ENCODE peak calls at places on chromosomes 16 and 17, in five cellular contexts. F is SK-N-SH, O is H1, Z is K562, I is GM12878. G is an unnamed sample.

GRCh38 chr17:57121308-57122042 is 36.4 kb downstream of the AKAP1 start:
- DNase-seq in Z (peak), O (no peak), F (peak), I (no peak), G (no peak)

GRCh38 chr17:68036304-68037147 is 991 bp downstream of the KPNA2 start:
- DNase-seq in O (no peak), Z (no peak), I (no peak), F (no peak), G (no peak)

GRCh38 chr16:68993885-68994284 is 111.6 kb upstream of the HAS3 start:
- DNase-seq in F (no peak), I (no peak), Z (no peak), O (no peak), G (no peak)

GRCh38 chr17:12596961-12597360 is 68.7 kb upstream of the MYOCD start:
- DNase-seq in F (no peak), Z (no peak), O (no peak), I (no peak), G (no peak)

GRCh38 chr17:46742539-46743270 is 75.8 kb downstream of the WNT3 start:
- DNase-seq in F (no peak), O (no peak), Z (peak), I (no peak), G (no peak)

GRCh38 chr17:73585583-73585982 is 58.7 kb downstream of the SDK2 start:
- DNase-seq in I (no peak), O (no peak), F (no peak), Z (no peak), G (no peak)

GRCh38 chr16:23401142-23401541 is 51.8 kb downstream of the COG7 start:
- DNase-seq in Z (no peak), O (no peak), F (no peak), I (no peak), G (no peak)

GRCh38 chr17:81527591-81528383 is at the start of gene FSCN2:
- DNase-seq in I (no peak), O (no peak), Z (no peak), F (no peak), G (no peak)

GRCh38 chr17:49454050-49454449 is 39.4 kb upstream of the PHB1 start:
- DNase-seq in F (no peak), O (no peak), I (no peak), Z (no peak), G (no peak)

GRCh38 chr16:54180421-54181359 is 105.9 kb downstream of the IRX3 start:
- DNase-seq in O (no peak), Z (no peak), I (no peak), F (no peak), G (no peak)

GRCh38 chr16:80466024-80466986 is 74.5 kb upstream of the DYNLRB2 start:
- DNase-seq in Z (peak), F (peak), I (peak), O (peak), G (peak)

GRCh38 chr17:20009302-20010098 is at the start of gene SPECC1:
- DNase-seq in Z (peak), F (peak), I (no peak), O (peak), G (peak)

GRCh38 chr16:12500771-12501170 is 302.9 kb downstream of the CPPED1 start:
- DNase-seq in Z (no peak), I (no peak), F (no peak), O (no peak), G (no peak)

GRCh38 chr17:18015603-18016002 is 23.4 kb downstream of the ATPAF2 start:
- DNase-seq in O (no peak), Z (no peak), F (no peak), I (no peak), G (no peak)

GRCh38 chr17:4565209-4566141 is 5.1 kb upstream of the GGT6 start:
- DNase-seq in F (peak), O (no peak), I (no peak), Z (peak), G (no peak)

GRCh38 chr16:69563605-69564580 is 1.9 kb upstream of the NFAT5 start:
- DNase-seq in I (peak), F (no peak), Z (no peak), O (no peak), G (no peak)

GRCh38 chr17:19263621-19264010 is 26.4 kb downstream of the EPN2 start:
- DNase-seq in Z (no peak), F (no peak), O (no peak), I (no peak), G (no peak)

GRCh38 chr16:72162105-72162680 is 9.8 kb downstream of the PMFBP1 start:
- DNase-seq in Z (no peak), F (no peak), O (no peak), I (no peak), G (no peak)

GRCh38 chr17:79650861-79651260 is 40.0 kb upstream of the RBFOX3 start:
- DNase-seq in O (no peak), I (no peak), F (peak), Z (no peak), G (no peak)

GRCh38 chr17:69757794-69758430 is 317.1 kb upstream of the KCNJ16 start:
- DNase-seq in O (no peak), I (no peak), F (no peak), Z (no peak), G (no peak)

GRCh38 chr17:80509311-80509710 is 32.9 kb upstream of the NPTX1 start:
- DNase-seq in I (no peak), Z (no peak), O (no peak), F (no peak), G (no peak)

GRCh38 chr16:1413684-1414531 is 596 bp downstream of the UNKL start:
- DNase-seq in F (peak), Z (peak), I (peak), O (peak), G (peak)

GRCh38 chr16:2404099-2404498 is 25.1 kb upstream of the CCNF start:
- DNase-seq in Z (no peak), O (no peak), I (no peak), F (no peak), G (no peak)

GRCh38 chr17:77045441-77046041 is 95.2 kb upstream of the SEC14L1 start:
- DNase-seq in Z (no peak), O (no peak), F (no peak), I (no peak), G (no peak)
- TF ChIP-seq TAF1 in Z (no peak), O (no peak), F (no peak), I (no peak), G (no peak)

GRCh38 chr16:8958344-8958808 is 5.3 kb downstream of the USP7 start:
- DNase-seq in O (no peak), F (peak), Z (no peak), I (no peak), G (no peak)
- TF ChIP-seq TAF1 in O (no peak), F (no peak), Z (no peak), I (no peak), G (no peak)

GRCh38 chr17:39194985-39195524 is 2.4 kb downstream of the CACNB1 start:
- DNase-seq in Z (no peak), I (no peak), F (no peak), O (no peak), G (no peak)

GRCh38 chr17:39194089-39194984 is 3.1 kb downstream of the CACNB1 start:
- DNase-seq in O (no peak), F (peak), I (no peak), Z (peak), G (no peak)

GRCh38 chr17:39192901-39193300 is 4.6 kb downstream of the CACNB1 start:
- DNase-seq in I (no peak), Z (no peak), F (no peak), O (no peak), G (no peak)

GRCh38 chr17:39191750-39192510 is 5.5 kb downstream of the CACNB1 start:
- DNase-seq in Z (no peak), I (no peak), O (no peak), F (no peak), G (no peak)

DNA sequence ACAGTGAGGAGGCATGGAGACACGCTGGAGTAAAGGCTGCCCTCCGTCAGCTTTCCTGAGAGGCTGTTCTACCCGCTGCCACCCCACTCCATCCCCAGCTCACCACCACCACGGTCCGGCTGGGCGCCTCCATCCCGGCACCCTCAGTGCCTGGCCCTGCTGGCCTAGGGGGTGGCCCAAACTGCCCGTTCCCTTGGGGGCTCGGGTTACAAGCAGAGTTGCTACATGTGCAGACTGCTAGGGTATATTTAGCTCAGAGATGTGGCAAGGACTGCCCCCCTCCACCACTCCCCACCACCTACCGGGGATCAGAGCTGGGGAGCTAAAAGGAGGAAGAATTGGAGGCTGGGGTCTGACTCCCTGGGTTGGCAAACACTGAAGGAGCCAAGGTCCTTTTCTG is 4.1 kb downstream of the CACNB1 start:
- DNase-seq in Z (no peak), I (no peak), F (no peak), O (no peak), G (no peak)
- TF ChIP-seq TAF1 in Z (no peak), I (no peak), F (no peak), O (no peak), G (no peak)

GRCh38 chr16:62208934-62209333 is 172.7 kb upstream of the CDH8 start:
- DNase-seq in I (no peak), O (no peak), F (no peak), Z (no peak), G (no peak)
- TF ChIP-seq TAF1 in I (no peak), O (no peak), F (no peak), Z (no peak), G (no peak)

GRCh38 chr16:86364653-86365380 is 145.5 kb upstream of the FOXF1 start:
- DNase-seq in Z (no peak), I (no peak), O (no peak), F (no peak), G (no peak)

GRCh38 chr16:86362155-86362849 is 148.0 kb upstream of the FOXF1 start:
- DNase-seq in F (no peak), O (no peak), Z (no peak), I (no peak), G (no peak)

GRCh38 chr16:86363057-86363490 is 147.3 kb upstream of the FOXF1 start:
- DNase-seq in O (no peak), I (no peak), Z (no peak), F (no peak), G (no peak)

GRCh38 chr16:86365513-86366040 is 144.8 kb upstream of the FOXF1 start:
- DNase-seq in Z (no peak), O (no peak), I (no peak), F (no peak), G (no peak)

DNA sequence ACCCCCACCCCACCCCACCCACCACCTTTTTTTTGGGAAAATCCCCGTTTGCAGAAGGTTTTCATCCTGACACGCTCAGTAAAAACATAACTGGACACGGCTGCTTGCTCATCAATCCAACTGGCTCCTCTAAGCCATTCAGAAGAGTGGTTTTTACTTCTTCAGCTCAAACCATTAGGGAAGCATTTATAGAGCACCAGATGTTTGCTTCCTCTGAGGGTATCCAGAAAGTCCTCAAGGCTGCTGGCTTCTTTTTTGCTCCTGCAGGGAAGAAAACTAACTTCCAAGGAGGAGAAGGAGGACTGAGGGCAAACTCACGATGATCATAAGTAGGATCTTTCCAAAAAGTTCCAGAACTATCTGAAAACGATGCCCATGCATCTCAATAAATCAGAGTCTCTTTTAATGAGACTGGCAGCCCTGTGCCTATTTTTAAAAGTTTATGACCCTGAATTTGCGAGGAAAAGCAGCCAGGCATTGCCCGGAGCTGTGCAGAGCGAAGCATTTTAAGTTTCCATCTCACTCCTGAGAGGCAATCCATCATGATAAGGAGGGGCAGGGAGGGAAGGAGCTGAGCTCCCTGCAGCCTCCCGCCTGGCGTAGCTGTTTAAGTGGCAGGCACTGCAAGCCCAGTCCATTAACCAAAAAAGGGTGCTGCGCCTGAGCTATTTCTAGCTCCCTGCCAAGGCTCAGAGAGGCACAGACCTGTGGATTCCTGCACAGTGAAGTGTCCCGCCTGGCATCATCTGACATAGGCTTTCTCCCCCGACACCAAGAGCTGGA is 146.3 kb upstream of the FOXF1 start:
- DNase-seq in F (no peak), O (no peak), I (no peak), Z (no peak), G (no peak)
- TF ChIP-seq TAF1 in F (no peak), O (no peak), I (no peak), Z (no peak), G (no peak)

G was measured in GM12891.